ENCODE peak calls at places on chromosomes 2 and 18, in four cellular contexts. One of them, this sample, is unnamed.
A peak's percentile ranks its signal among the peaks of the same experiment; 100 is the strongest.

GRCh38 chr2:1754046-1754445 is 9.7 kb upstream of the PXDN start:
- DNase-seq in choroid plexus epithelial cell: no peak
- DNase-seq in HCT116: no peak
- DNase-seq in BJ: no peak
- DNase-seq in this sample: no peak

GRCh38 chr2:118097657-118098056 is 9.4 kb downstream of the INSIG2 start:
- DNase-seq in HCT116: no peak
- DNase-seq in BJ: no peak
- DNase-seq in choroid plexus epithelial cell: peak; percentile 67
- DNase-seq in this sample: no peak

GRCh38 chr2:39620067-39620466 is 45.6 kb upstream of the TMEM178A start:
- DNase-seq in choroid plexus epithelial cell: peak; percentile 95
- DNase-seq in HCT116: no peak
- DNase-seq in BJ: peak; percentile 44
- DNase-seq in this sample: no peak

GRCh38 chr2:223959688-223960087 is 2.4 kb downstream of the MRPL44 start:
- DNase-seq in BJ: no peak
- DNase-seq in HCT116: no peak
- DNase-seq in choroid plexus epithelial cell: peak; percentile 72
- DNase-seq in this sample: no peak

GRCh38 chr2:85758361-85759256 is 4.8 kb downstream of the ATOH8 start:
- DNase-seq in BJ: no peak
- DNase-seq in HCT116: no peak
- DNase-seq in choroid plexus epithelial cell: no peak
- DNase-seq in this sample: no peak

GRCh38 chr18:7084080-7084765 is 33.4 kb downstream of the LAMA1 start:
- DNase-seq in BJ: peak; percentile 24
- DNase-seq in choroid plexus epithelial cell: peak; percentile 82
- DNase-seq in HCT116: no peak
- DNase-seq in this sample: no peak

GRCh38 chr18:23141022-23141999 is 6.0 kb downstream of the CABLES1 start:
- DNase-seq in BJ: no peak
- DNase-seq in HCT116: no peak
- DNase-seq in choroid plexus epithelial cell: peak; percentile 43
- DNase-seq in this sample: no peak

GRCh38 chr2:157327621-157328102 is 2.0 kb upstream of the ERMN start:
- DNase-seq in choroid plexus epithelial cell: peak; percentile 86
- DNase-seq in HCT116: peak; percentile 65
- DNase-seq in BJ: no peak
- DNase-seq in this sample: peak; percentile 77

GRCh38 chr2:106161938-106162814 is 31.9 kb downstream of the UXS1 start:
- DNase-seq in choroid plexus epithelial cell: peak; percentile 79
- DNase-seq in HCT116: peak; percentile 75
- DNase-seq in BJ: no peak
- DNase-seq in this sample: no peak

GRCh38 chr18:55446996-55447671 is 140.9 kb downstream of the TCF4 start:
- DNase-seq in HCT116: no peak
- DNase-seq in BJ: no peak
- DNase-seq in choroid plexus epithelial cell: no peak
- DNase-seq in this sample: no peak

GRCh38 chr18:8625693-8626092 is 16.5 kb downstream of the RAB12 start:
- DNase-seq in choroid plexus epithelial cell: no peak
- DNase-seq in HCT116: no peak
- DNase-seq in BJ: no peak
- DNase-seq in this sample: no peak

GRCh38 chr2:111209045-111209514 is 88.4 kb downstream of the BCL2L11 start:
- DNase-seq in choroid plexus epithelial cell: peak; percentile 88
- DNase-seq in BJ: no peak
- DNase-seq in HCT116: no peak
- DNase-seq in this sample: no peak

GRCh38 chr2:98314251-98314650 is 32.0 kb upstream of the CNGA3 start:
- DNase-seq in HCT116: no peak
- DNase-seq in BJ: no peak
- DNase-seq in choroid plexus epithelial cell: no peak
- DNase-seq in this sample: no peak

GRCh38 chr18:62576858-62577512 is 54.2 kb downstream of the ZCCHC2 start:
- DNase-seq in BJ: no peak
- DNase-seq in choroid plexus epithelial cell: no peak
- DNase-seq in HCT116: no peak
- DNase-seq in this sample: no peak

GRCh38 chr18:23279931-23280330 is 144.6 kb downstream of the CABLES1 start:
- DNase-seq in choroid plexus epithelial cell: no peak
- DNase-seq in HCT116: no peak
- DNase-seq in BJ: no peak
- DNase-seq in this sample: no peak

GRCh38 chr18:10794771-10795170 is 268.9 kb downstream of the NAPG start:
- DNase-seq in choroid plexus epithelial cell: no peak
- DNase-seq in BJ: no peak
- DNase-seq in HCT116: no peak
- DNase-seq in this sample: no peak

GRCh38 chr2:96760986-96761832 is 507 bp downstream of the CNNM4 start:
- DNase-seq in HCT116: no peak
- DNase-seq in BJ: no peak
- DNase-seq in choroid plexus epithelial cell: no peak
- DNase-seq in this sample: no peak

GRCh38 chr2:202932425-202933138 is 20.5 kb downstream of the CARF start:
- DNase-seq in HCT116: no peak
- DNase-seq in choroid plexus epithelial cell: peak; percentile 70
- DNase-seq in BJ: no peak
- DNase-seq in this sample: no peak

GRCh38 chr2:239311132-239312040 is 89.4 kb downstream of the HDAC4 start:
- DNase-seq in HCT116: no peak
- DNase-seq in choroid plexus epithelial cell: no peak
- DNase-seq in BJ: no peak
- DNase-seq in this sample: no peak

GRCh38 chr2:233840520-233840919 is 13.8 kb downstream of the HJURP start:
- DNase-seq in choroid plexus epithelial cell: no peak
- DNase-seq in HCT116: no peak
- DNase-seq in BJ: no peak
- DNase-seq in this sample: no peak

GRCh38 chr2:20507166-20507692 is 60.4 kb downstream of the RHOB start:
- DNase-seq in BJ: no peak
- DNase-seq in HCT116: no peak
- DNase-seq in choroid plexus epithelial cell: peak; percentile 41
- DNase-seq in this sample: no peak

DNA sequence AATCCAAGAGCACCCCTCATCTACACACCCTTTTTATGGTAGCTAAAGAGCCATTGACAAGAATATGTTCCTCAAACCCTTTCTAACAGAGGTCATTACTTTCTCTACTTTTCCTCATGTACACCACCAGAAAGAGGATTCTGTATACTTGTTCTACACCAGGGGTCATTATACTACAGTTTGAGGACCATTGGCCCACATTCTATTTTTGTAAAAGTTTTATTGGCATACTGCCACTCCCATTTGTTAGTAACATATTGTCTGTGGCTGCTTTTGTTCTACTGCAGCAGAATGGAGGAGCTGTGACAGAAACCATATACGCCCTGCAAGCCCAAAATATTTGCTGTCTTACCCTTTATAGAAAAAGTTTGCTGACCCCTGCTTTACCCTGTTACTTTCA is 14.3 kb downstream of the HTR2B start:
- DNase-seq in choroid plexus epithelial cell: peak; percentile 82
- DNase-seq in HCT116: no peak
- DNase-seq in BJ: no peak
- DNase-seq in this sample: no peak
- TF ChIP-seq CTCF in choroid plexus epithelial cell: peak; percentile 47
- TF ChIP-seq CTCF in HCT116: no peak
- TF ChIP-seq CTCF in BJ: peak; percentile 33
- TF ChIP-seq CTCF in this sample: no peak

GRCh38 chr2:211049321-211050018 is 493.1 kb downstream of the CPS1 start:
- DNase-seq in choroid plexus epithelial cell: no peak
- DNase-seq in BJ: no peak
- DNase-seq in HCT116: no peak
- DNase-seq in this sample: no peak

DNA sequence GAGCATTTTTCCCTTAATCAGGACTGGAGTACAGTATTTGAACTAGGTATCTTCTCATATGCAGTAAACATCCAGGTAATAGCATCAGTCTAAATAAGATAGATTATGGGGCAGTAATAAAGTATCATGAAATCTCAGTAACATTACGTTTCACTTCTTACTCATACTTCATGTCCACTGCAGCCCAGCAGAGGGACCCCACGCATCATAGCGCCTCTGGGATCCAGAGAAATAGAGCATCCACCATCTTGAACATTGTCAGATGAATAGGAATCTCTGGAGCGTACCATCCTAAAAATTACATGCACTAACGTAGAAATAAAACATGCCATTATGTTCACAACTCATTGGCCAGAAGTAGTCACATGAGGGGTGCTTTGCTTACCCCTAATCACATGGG is 499.0 kb downstream of the CPS1 start:
- DNase-seq in choroid plexus epithelial cell: peak; percentile 12
- DNase-seq in HCT116: peak; percentile 8
- DNase-seq in BJ: no peak
- DNase-seq in this sample: no peak
- TF ChIP-seq CTCF in choroid plexus epithelial cell: peak; percentile 51
- TF ChIP-seq CTCF in HCT116: peak; percentile 38
- TF ChIP-seq CTCF in BJ: no peak
- TF ChIP-seq CTCF in this sample: peak; percentile 49

GRCh38 chr18:74281639-74282358 is 10.0 kb downstream of the CYB5A start:
- DNase-seq in BJ: no peak
- DNase-seq in HCT116: no peak
- DNase-seq in choroid plexus epithelial cell: no peak
- DNase-seq in this sample: no peak
- TF ChIP-seq CTCF in BJ: no peak
- TF ChIP-seq CTCF in HCT116: no peak
- TF ChIP-seq CTCF in choroid plexus epithelial cell: no peak
- TF ChIP-seq CTCF in this sample: no peak

GRCh38 chr2:58448065-58448507 is 207.0 kb upstream of the FANCL start:
- DNase-seq in HCT116: peak; percentile 88
- DNase-seq in BJ: no peak
- DNase-seq in choroid plexus epithelial cell: peak; percentile 82
- DNase-seq in this sample: peak; percentile 67
- TF ChIP-seq CTCF in HCT116: peak; percentile 69
- TF ChIP-seq CTCF in BJ: peak; percentile 70
- TF ChIP-seq CTCF in choroid plexus epithelial cell: peak; percentile 81
- TF ChIP-seq CTCF in this sample: peak; percentile 63

DNA sequence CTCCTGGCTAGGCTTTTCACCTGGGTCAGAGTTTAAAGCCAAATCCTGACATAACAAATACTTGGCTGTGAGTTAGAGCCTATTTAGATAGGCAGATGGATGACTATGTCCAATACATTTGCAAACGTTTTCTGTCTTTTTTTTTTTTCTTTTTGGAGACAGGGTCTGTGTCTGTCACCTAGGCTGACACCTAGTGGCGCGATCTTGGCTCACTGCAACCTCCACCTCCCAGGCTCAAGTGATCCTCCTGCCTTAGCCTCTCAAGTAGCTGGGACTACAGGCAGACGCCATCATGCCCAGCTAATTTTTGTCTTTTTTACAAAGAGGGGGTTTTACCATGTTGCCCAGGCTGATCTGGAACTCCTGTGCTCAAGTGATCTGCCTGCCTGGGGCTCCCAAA is 124.8 kb downstream of the DYM start:
- DNase-seq in HCT116: no peak
- DNase-seq in BJ: no peak
- DNase-seq in choroid plexus epithelial cell: no peak
- DNase-seq in this sample: no peak
- TF ChIP-seq CTCF in HCT116: peak; percentile 50
- TF ChIP-seq CTCF in BJ: no peak
- TF ChIP-seq CTCF in choroid plexus epithelial cell: peak; percentile 2
- TF ChIP-seq CTCF in this sample: peak; percentile 33

GRCh38 chr2:3741867-3742602 is 38.7 kb downstream of the DCDC2C start:
- DNase-seq in HCT116: no peak
- DNase-seq in BJ: no peak
- DNase-seq in choroid plexus epithelial cell: peak; percentile 37
- DNase-seq in this sample: no peak
- TF ChIP-seq CTCF in HCT116: peak; percentile 34
- TF ChIP-seq CTCF in BJ: no peak
- TF ChIP-seq CTCF in choroid plexus epithelial cell: peak; percentile 64
- TF ChIP-seq CTCF in this sample: no peak

DNA sequence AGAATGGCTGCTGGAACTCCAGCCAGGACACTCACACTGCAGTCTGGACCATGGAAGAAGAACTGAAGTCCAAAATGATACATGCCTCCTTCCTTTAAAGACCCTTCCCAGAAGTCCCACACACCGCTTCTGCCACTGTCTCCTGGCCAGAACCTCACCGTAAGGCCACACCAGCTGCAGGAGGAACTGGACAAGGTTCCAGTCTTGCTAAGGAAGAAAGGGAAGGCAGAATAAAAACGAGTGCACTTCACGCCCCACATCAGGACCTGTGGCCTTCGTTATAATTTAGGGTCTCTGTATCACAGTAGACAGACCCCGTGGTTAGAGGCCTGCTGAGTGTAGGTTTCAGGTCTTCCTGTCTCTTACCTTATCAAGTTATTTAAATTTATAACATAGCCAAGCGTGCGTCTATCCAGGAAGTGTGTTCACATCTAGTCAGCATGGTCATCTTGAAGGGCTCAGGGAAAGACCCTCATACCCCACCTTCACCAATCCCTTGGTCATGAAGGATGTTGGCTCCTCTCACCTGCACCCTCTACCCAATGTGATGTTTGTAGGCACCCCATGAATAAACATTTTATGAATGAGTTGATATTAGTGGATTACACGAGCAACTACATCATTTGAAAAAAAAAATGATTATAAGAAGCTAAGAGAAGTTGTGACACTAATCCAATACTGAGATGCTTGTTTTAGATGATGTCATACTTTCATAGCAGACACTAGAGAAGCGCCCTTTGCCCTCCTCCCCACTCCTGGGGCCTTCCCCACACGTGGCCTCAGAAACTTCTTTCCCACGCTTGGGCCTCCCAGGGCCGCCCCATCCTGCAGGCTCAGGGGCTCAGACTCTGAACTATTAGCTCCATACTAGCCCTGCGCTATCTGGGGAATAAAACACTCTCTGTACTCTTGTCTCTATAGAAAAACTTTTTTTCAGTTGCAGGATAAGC is 157.6 kb downstream of the FAM210A start:
- DNase-seq in HCT116: no peak
- DNase-seq in choroid plexus epithelial cell: no peak
- DNase-seq in BJ: no peak
- DNase-seq in this sample: no peak
- TF ChIP-seq CTCF in HCT116: no peak
- TF ChIP-seq CTCF in choroid plexus epithelial cell: no peak
- TF ChIP-seq CTCF in BJ: no peak
- TF ChIP-seq CTCF in this sample: no peak

DNA sequence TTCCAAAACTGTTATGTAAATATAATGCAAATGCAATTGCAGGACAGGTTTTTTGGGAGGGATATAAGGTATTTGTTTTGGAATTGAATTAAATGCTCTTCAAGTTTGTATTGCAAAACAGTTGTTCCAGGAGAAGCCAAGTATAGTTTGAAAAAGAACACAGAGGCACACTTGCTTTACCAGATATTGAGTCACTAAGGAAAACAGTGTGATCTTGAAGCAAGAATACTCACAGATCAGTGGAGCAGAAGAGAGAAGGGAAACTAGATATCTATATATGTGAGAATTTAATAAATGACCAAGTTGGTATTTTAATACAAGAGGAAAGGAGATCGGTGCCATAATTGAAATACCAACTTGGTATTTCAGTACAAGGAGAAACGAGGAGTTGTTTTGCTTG is 178.9 kb downstream of the CAPN13 start:
- DNase-seq in HCT116: no peak
- DNase-seq in BJ: no peak
- DNase-seq in choroid plexus epithelial cell: peak; percentile 76
- DNase-seq in this sample: no peak
- TF ChIP-seq CTCF in HCT116: no peak
- TF ChIP-seq CTCF in BJ: no peak
- TF ChIP-seq CTCF in choroid plexus epithelial cell: no peak
- TF ChIP-seq CTCF in this sample: no peak

This sample was measured in neural crest cell.